ENCODE peak calls at places on chromosomes 16 and 17, in ten cellular contexts. L is K562, O is ovary, Z is stomach, F is suprapubic skin, U is H1, G is A549, W is esophagus muscularis mucosa, I is tibial nerve, X is HepG2. T is an unnamed sample.

GRCh38 chr17:44155488-44155887 is 13.8 kb downstream of the HROB start:
- DNase-seq in L (no peak), O (no peak), Z (no peak), F (no peak), U (no peak), G (no peak), W (no peak), I (no peak), X (no peak), T (no peak)

GRCh38 chr17:63646492-63646815 is 24.2 kb downstream of the MAP3K3 start:
- DNase-seq in L (no peak), O (no peak), Z (no peak), F (no peak), U (no peak), G (no peak), W (no peak), I (no peak), X (no peak), T (no peak)

GRCh38 chr16:8867483-8868271 is 1.1 kb downstream of the CARHSP1 start:
- DNase-seq in L (no peak), O (peak), Z (peak), F (peak), U (no peak), G (no peak), W (no peak), I (peak), X (no peak), T (peak)

GRCh38 chr17:47685556-47686275 is 8.2 kb upstream of the TBKBP1 start:
- DNase-seq in L (no peak), O (no peak), Z (no peak), F (no peak), U (no peak), G (no peak), W (no peak), I (no peak), X (no peak), T (no peak)

GRCh38 chr17:78263063-78263735 is 31.8 kb downstream of the TMEM235 start:
- DNase-seq in L (peak), O (no peak), Z (peak), F (no peak), U (no peak), G (no peak), W (no peak), I (no peak), X (peak), T (peak)

GRCh38 chr16:19136549-19137196 is 22.9 kb downstream of the ITPRIPL2 start:
- DNase-seq in L (no peak), O (no peak), Z (no peak), F (peak), U (no peak), G (no peak), W (no peak), I (peak), X (no peak), T (peak)

GRCh38 chr17:80981062-80981902 is 10.4 kb upstream of the CHMP6 start:
- DNase-seq in L (peak), O (peak), Z (no peak), F (peak), U (no peak), G (no peak), W (no peak), I (no peak), X (no peak), T (no peak)

GRCh38 chr17:40905370-40905769 is 20.3 kb upstream of the KRT20 start:
- DNase-seq in L (no peak), O (no peak), Z (no peak), F (no peak), U (no peak), G (no peak), W (no peak), I (no peak), X (no peak), T (no peak)

GRCh38 chr17:6648181-6648580 is 3.2 kb downstream of the MED31 start:
- DNase-seq in L (no peak), O (no peak), Z (no peak), F (no peak), U (no peak), G (peak), W (no peak), I (no peak), X (peak), T (no peak)

GRCh38 chr17:80005360-80006338 is 30.0 kb downstream of the TBC1D16 start:
- DNase-seq in L (peak), O (no peak), Z (peak), F (peak), U (no peak), G (peak), W (no peak), I (no peak), X (peak), T (peak)

GRCh38 chr16:29744541-29745101 is 1.2 kb downstream of the C16orf54 start:
- DNase-seq in L (no peak), O (no peak), Z (no peak), F (no peak), U (no peak), G (no peak), W (no peak), I (no peak), X (no peak), T (no peak)

GRCh38 chr17:72624652-72625051 is 467.8 kb downstream of the SLC39A11 start:
- DNase-seq in L (no peak), O (no peak), Z (no peak), F (no peak), U (no peak), G (no peak), W (no peak), I (no peak), X (no peak), T (no peak)

GRCh38 chr16:84451781-84452180 is 52.7 kb downstream of the MEAK7 start:
- DNase-seq in L (no peak), O (peak), Z (peak), F (no peak), U (no peak), G (no peak), W (no peak), I (no peak), X (no peak), T (no peak)

GRCh38 chr16:70770968-70771552 is 29.9 kb downstream of the VAC14 start:
- DNase-seq in L (peak), O (peak), Z (peak), F (no peak), U (no peak), G (peak), W (peak), I (peak), X (peak), T (peak)

GRCh38 chr17:565506-565905 is 149.1 kb downstream of the VPS53 start:
- DNase-seq in L (no peak), O (no peak), Z (no peak), F (no peak), U (no peak), G (peak), W (no peak), I (no peak), X (peak), T (no peak)

GRCh38 chr17:77727216-77727615 is 231.3 kb upstream of the TNRC6C start:
- DNase-seq in L (no peak), O (no peak), Z (no peak), F (no peak), U (no peak), G (no peak), W (peak), I (no peak), X (no peak), T (no peak)

GRCh38 chr16:69411064-69411985 is 13.1 kb upstream of the CYB5B start:
- DNase-seq in L (no peak), O (no peak), Z (no peak), F (no peak), U (no peak), G (no peak), W (no peak), I (no peak), X (no peak), T (no peak)

GRCh38 chr16:2773188-2773968 is 3.7 kb downstream of the ELOB start:
- DNase-seq in L (no peak), O (no peak), Z (no peak), F (no peak), U (no peak), G (no peak), W (no peak), I (no peak), X (no peak), T (no peak)

GRCh38 chr16:2871926-2872325 is 11.1 kb upstream of the FLYWCH2 start:
- DNase-seq in L (no peak), O (no peak), Z (no peak), F (no peak), U (no peak), G (no peak), W (no peak), I (no peak), X (no peak), T (no peak)

GRCh38 chr17:71921726-71922320 is 199.0 kb upstream of the SOX9 start:
- DNase-seq in L (no peak), O (no peak), Z (no peak), F (no peak), U (no peak), G (no peak), W (no peak), I (no peak), X (no peak), T (no peak)

GRCh38 chr17:32912218-32912897 is 15.6 kb upstream of the TMEM98 start:
- DNase-seq in L (peak), O (peak), Z (peak), F (no peak), U (no peak), G (peak), W (peak), I (peak), X (peak), T (peak)

GRCh38 chr17:64270885-64271284 is 7.8 kb upstream of the TEX2 start:
- DNase-seq in L (no peak), O (no peak), Z (no peak), F (no peak), U (no peak), G (no peak), W (no peak), I (no peak), X (no peak), T (no peak)

GRCh38 chr16:9134739-9135138 is 43.3 kb downstream of the HAPSTR1 start:
- DNase-seq in L (peak), O (peak), Z (peak), F (peak), U (no peak), G (peak), W (no peak), I (peak), X (peak), T (peak)

GRCh38 chr16:23595951-23596720 is at the start of gene NDUFAB1:
- DNase-seq in L (peak), O (peak), Z (peak), F (peak), U (peak), G (peak), W (peak), I (peak), X (peak), T (peak)

GRCh38 chr16:87515475-87516330 is 22.9 kb upstream of the ZCCHC14 start:
- DNase-seq in L (no peak), O (peak), Z (no peak), F (no peak), U (no peak), G (no peak), W (no peak), I (no peak), X (no peak), T (no peak)
- TF ChIP-seq EP300 in L (no peak), O (no peak), Z (no peak), F (no peak), U (no peak), G (no peak), W (no peak), I (no peak), X (no peak), T (no peak)

GRCh38 chr17:14747576-14747940 is 446.7 kb downstream of the HS3ST3B1 start:
- DNase-seq in L (no peak), O (no peak), Z (no peak), F (no peak), U (no peak), G (no peak), W (no peak), I (no peak), X (no peak), T (no peak)

GRCh38 chr17:14746784-14747575 is 446.1 kb downstream of the HS3ST3B1 start:
- DNase-seq in L (no peak), O (no peak), Z (no peak), F (no peak), U (no peak), G (no peak), W (peak), I (no peak), X (no peak), T (no peak)

GRCh38 chr17:14745541-14745940 is 444.7 kb downstream of the HS3ST3B1 start:
- DNase-seq in L (no peak), O (no peak), Z (no peak), F (no peak), U (no peak), G (no peak), W (no peak), I (no peak), X (no peak), T (no peak)

GRCh38 chr17:14744716-14745115 is 443.8 kb downstream of the HS3ST3B1 start:
- DNase-seq in L (no peak), O (no peak), Z (no peak), F (no peak), U (no peak), G (no peak), W (no peak), I (no peak), X (no peak), T (no peak)

DNA sequence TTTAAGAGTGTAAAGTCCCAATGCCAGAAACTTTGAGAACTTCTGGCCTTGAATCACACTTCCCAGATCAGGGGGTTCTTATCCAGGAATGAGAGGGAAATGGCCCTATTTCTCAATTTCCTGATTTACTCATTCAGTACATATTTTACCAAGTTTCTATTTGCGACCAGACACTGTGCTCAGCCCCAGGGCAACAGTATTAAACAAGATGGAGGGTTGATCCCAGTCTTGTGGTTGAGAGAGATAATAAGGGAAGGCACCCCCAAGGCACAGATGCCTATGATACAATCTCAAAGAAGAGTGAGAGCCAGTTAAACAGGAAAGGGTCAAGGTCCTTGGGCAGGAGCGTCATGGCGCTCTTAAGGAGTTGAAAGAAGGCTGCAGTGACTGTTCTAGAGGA is 444.2 kb downstream of the HS3ST3B1 start:
- DNase-seq in L (no peak), O (no peak), Z (no peak), F (no peak), U (no peak), G (no peak), W (no peak), I (no peak), X (no peak), T (no peak)
- TF ChIP-seq EP300 in L (no peak), O (no peak), Z (no peak), F (no peak), U (no peak), G (no peak), W (no peak), I (no peak), X (no peak), T (no peak)

GRCh38 chr17:18380471-18381157 is 3.0 kb downstream of the EVPLL start:
- DNase-seq in L (no peak), O (no peak), Z (no peak), F (no peak), U (no peak), G (no peak), W (no peak), I (no peak), X (no peak), T (no peak)

GRCh38 chr17:18382441-18383078 is 5.0 kb downstream of the EVPLL start:
- DNase-seq in L (peak), O (no peak), Z (no peak), F (no peak), U (no peak), G (no peak), W (no peak), I (no peak), X (no peak), T (no peak)

GRCh38 chr17:18381158-18381952 is 3.8 kb downstream of the EVPLL start:
- DNase-seq in L (peak), O (no peak), Z (no peak), F (no peak), U (no peak), G (no peak), W (no peak), I (no peak), X (no peak), T (no peak)

GRCh38 chr17:18379246-18380146 is 1.9 kb downstream of the EVPLL start:
- DNase-seq in L (no peak), O (no peak), Z (no peak), F (no peak), U (no peak), G (no peak), W (no peak), I (no peak), X (no peak), T (peak)

DNA sequence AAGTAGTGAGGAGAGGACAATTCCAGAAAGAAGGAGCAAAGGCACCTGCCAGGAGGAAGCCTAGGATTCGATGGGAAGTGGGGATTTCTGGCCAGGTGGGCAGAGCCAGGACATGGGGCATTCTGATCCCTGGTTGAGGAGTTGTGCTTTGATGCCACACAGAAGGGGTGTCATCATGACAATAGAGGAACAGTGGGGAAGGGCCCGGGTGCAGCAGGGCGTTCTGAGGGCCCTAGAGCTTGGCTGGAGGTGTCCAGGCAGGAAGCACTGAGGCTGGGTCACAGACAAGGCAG is 4.3 kb downstream of the EVPLL start:
- DNase-seq in L (no peak), O (no peak), Z (no peak), F (no peak), U (no peak), G (no peak), W (no peak), I (no peak), X (no peak), T (no peak)
- TF ChIP-seq EP300 in L (no peak), O (no peak), Z (no peak), F (no peak), U (no peak), G (no peak), W (no peak), I (no peak), X (no peak), T (no peak)

GRCh38 chr17:15121426-15121825 is 143.7 kb downstream of the PMP22 start:
- DNase-seq in L (no peak), O (no peak), Z (no peak), F (no peak), U (no peak), G (no peak), W (no peak), I (no peak), X (no peak), T (no peak)
- TF ChIP-seq EP300 in L (no peak), O (no peak), Z (no peak), F (no peak), U (no peak), G (no peak), W (no peak), I (no peak), X (no peak), T (no peak)